ENCODE peak calls at places on chromosomes 3 and 15, in eight cellular contexts. S is BJ, B is GM12864, R is lower leg skin, G is esophagus squamous epithelium, H is IMR-90, U is AG04450, D is OCI-LY7. T is an unnamed sample.

GRCh38 chr15:84702961-84703482 is 12.9 kb downstream of the SEC11A start:
- DNase-seq in D (no peak), R (no peak), B (no peak), U (no peak), G (no peak), S (no peak), H (peak), T (no peak)

GRCh38 chr3:69161587-69162196 is 39.3 kb upstream of the LMOD3 start:
- DNase-seq in U (peak), G (no peak), D (peak), B (peak), S (no peak), H (peak), R (no peak), T (peak)

GRCh38 chr15:49370782-49371181 is 52.3 kb upstream of the FGF7 start:
- DNase-seq in R (no peak), H (peak), D (peak), B (no peak), U (no peak), G (no peak), S (no peak), T (no peak)

GRCh38 chr3:47578119-47578630 is 490 bp downstream of the CSPG5 start:
- DNase-seq in S (no peak), U (no peak), G (no peak), D (peak), H (no peak), B (no peak), R (peak), T (peak)

GRCh38 chr3:170418422-170419300 is at the start of gene CLDN11:
- DNase-seq in S (no peak), H (peak), G (no peak), R (no peak), D (no peak), U (peak), B (no peak), T (peak)

GRCh38 chr3:70550723-70551319 is 238.4 kb upstream of the MDFIC2 start:
- DNase-seq in R (peak), B (peak), U (no peak), H (peak), D (peak), S (no peak), G (no peak), T (peak)

GRCh38 chr3:118641608-118642007 is 393.0 kb downstream of the IGSF11 start:
- DNase-seq in B (no peak), S (no peak), G (no peak), D (peak), R (no peak), H (no peak), U (no peak), T (no peak)

GRCh38 chr3:77081240-77081661 is 41.4 kb downstream of the ROBO2 start:
- DNase-seq in B (no peak), H (peak), U (peak), S (peak), R (no peak), D (no peak), G (no peak), T (no peak)

GRCh38 chr3:124800511-124801374 is 70.5 kb downstream of the UMPS start:
- DNase-seq in S (no peak), D (no peak), B (no peak), U (no peak), R (no peak), H (peak), G (no peak), T (no peak)

GRCh38 chr3:17320266-17320665 is 422.2 kb downstream of the TBC1D5 start:
- DNase-seq in R (no peak), S (no peak), U (no peak), B (no peak), G (no peak), H (peak), D (no peak), T (no peak)

GRCh38 chr3:184738982-184739381 is 27.1 kb upstream of the MAGEF1 start:
- DNase-seq in H (no peak), S (no peak), R (peak), G (no peak), D (no peak), U (no peak), B (no peak), T (no peak)

GRCh38 chr3:156349111-156349510 is 205.8 kb downstream of the SSR3 start:
- DNase-seq in H (no peak), R (no peak), B (no peak), G (no peak), S (no peak), D (no peak), U (no peak), T (no peak)

GRCh38 chr3:42503251-42503924 is 945 bp downstream of the VIPR1 start:
- DNase-seq in G (no peak), D (no peak), B (no peak), R (peak), H (no peak), U (no peak), S (no peak), T (no peak)

GRCh38 chr15:63597033-63597790 is at the start of gene FBXL22:
- DNase-seq in R (no peak), D (no peak), G (no peak), B (no peak), S (no peak), H (peak), U (peak), T (no peak)

GRCh38 chr15:76235186-76235826 is 76.0 kb downstream of the ETFA start:
- DNase-seq in D (peak), H (peak), U (peak), S (peak), R (no peak), B (peak), G (no peak), T (peak)

GRCh38 chr3:184788751-184789150 is 23.2 kb upstream of the VPS8 start:
- DNase-seq in B (no peak), H (no peak), D (no peak), G (no peak), R (no peak), S (no peak), U (no peak), T (no peak)

GRCh38 chr15:68704496-68705021 is 116.1 kb downstream of the ANP32A start:
- DNase-seq in H (peak), B (no peak), U (no peak), R (no peak), S (no peak), D (no peak), G (no peak), T (no peak)

GRCh38 chr3:23761440-23761896 is 44.3 kb upstream of the UBE2E1 start:
- DNase-seq in D (peak), B (no peak), R (no peak), S (no peak), G (no peak), H (peak), U (no peak), T (peak)

GRCh38 chr15:100200287-100200772 is 141.4 kb downstream of the ADAMTS17 start:
- DNase-seq in B (no peak), D (no peak), S (no peak), R (peak), G (no peak), H (no peak), U (no peak), T (no peak)

GRCh38 chr3:55474213-55474632 is 12.9 kb downstream of the WNT5A start:
- DNase-seq in R (no peak), B (no peak), U (no peak), D (no peak), S (no peak), G (no peak), H (no peak), T (no peak)

GRCh38 chr3:186990878-186991308 is 60.6 kb downstream of the ST6GAL1 start:
- DNase-seq in D (no peak), G (no peak), R (no peak), H (peak), B (no peak), U (no peak), S (no peak), T (no peak)

GRCh38 chr15:89041507-89041906 is 46.7 kb upstream of the ABHD2 start:
- DNase-seq in B (no peak), H (no peak), R (peak), G (no peak), S (no peak), D (no peak), U (no peak), T (no peak)

GRCh38 chr3:148857321-148857720 is 7.8 kb upstream of the CPA3 start:
- DNase-seq in B (no peak), H (no peak), U (no peak), G (no peak), D (no peak), S (no peak), R (no peak), T (no peak)

GRCh38 chr3:155741081-155741480 is 3.8 kb downstream of the PLCH1 start:
- DNase-seq in G (no peak), D (no peak), S (no peak), U (no peak), R (no peak), B (no peak), H (no peak), T (no peak)

GRCh38 chr15:73517566-73517965 is 74.6 kb downstream of the REC114 start:
- DNase-seq in D (no peak), U (no peak), G (no peak), S (no peak), R (no peak), H (no peak), B (no peak), T (no peak)

GRCh38 chr3:159892171-159892791 is 96.4 kb upstream of the IL12A start:
- DNase-seq in B (no peak), U (no peak), G (no peak), D (no peak), S (no peak), H (no peak), R (no peak), T (no peak)

GRCh38 chr3:68866157-68866556 is 66.2 kb downstream of the TAFA4 start:
- DNase-seq in D (no peak), H (no peak), B (no peak), R (no peak), G (no peak), S (no peak), U (no peak), T (no peak)

GRCh38 chr3:129173725-129174124 is 10.0 kb downstream of the CNBP start:
- DNase-seq in R (no peak), G (no peak), H (no peak), D (no peak), B (no peak), U (no peak), S (no peak), T (no peak)

GRCh38 chr3:48919215-48920138 is 835 bp downstream of the ARIH2 start:
- DNase-seq in U (no peak), R (peak), H (peak), B (peak), G (no peak), S (no peak), D (peak), T (peak)

DNA sequence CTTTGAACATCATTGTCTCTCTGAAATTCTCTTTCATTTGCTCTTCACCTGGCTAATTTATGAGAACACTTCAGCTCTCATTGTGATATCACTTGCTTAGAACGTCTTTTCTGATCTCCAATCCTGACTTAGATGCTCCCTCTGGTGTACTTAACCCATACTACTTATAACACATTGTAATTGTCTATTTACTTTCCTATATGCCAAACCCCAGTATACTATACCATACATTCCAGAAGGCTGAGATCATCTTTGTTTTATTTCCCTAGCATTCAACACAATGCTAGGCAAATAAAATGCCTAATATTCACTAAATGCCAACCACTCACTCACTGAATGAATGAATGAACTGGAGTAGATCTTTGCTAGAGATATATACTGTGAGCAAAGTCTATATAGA is 27.0 kb upstream of the PEX5L start:
- DNase-seq in D (peak), U (no peak), G (no peak), H (no peak), S (no peak), B (no peak), R (no peak), T (no peak)
- TF ChIP-seq CTCF in D (peak), U (no peak), G (no peak), H (no peak), S (no peak), B (no peak), R (no peak), T (no peak)

GRCh38 chr3:116517308-116517707 is 72.0 kb upstream of the LSAMP start:
- DNase-seq in B (no peak), U (no peak), H (peak), S (no peak), G (no peak), R (no peak), D (peak), T (peak)
- TF ChIP-seq CTCF in B (peak), U (peak), H (no peak), S (no peak), G (no peak), R (no peak), D (peak), T (peak)

GRCh38 chr15:33963831-33964664 is 4.2 kb upstream of the CHRM5 start:
- DNase-seq in B (peak), U (no peak), G (no peak), S (no peak), D (peak), H (peak), R (no peak), T (peak)
- TF ChIP-seq CTCF in B (peak), U (peak), G (peak), S (peak), D (peak), H (peak), R (no peak), T (peak)

GRCh38 chr15:26890451-26890850 is 23.6 kb downstream of the GABRA5 start:
- DNase-seq in R (no peak), U (no peak), S (no peak), B (no peak), H (no peak), G (no peak), D (no peak), T (no peak)

GRCh38 chr15:26890988-26891387 is 24.1 kb downstream of the GABRA5 start:
- DNase-seq in B (no peak), U (no peak), S (no peak), G (no peak), R (peak), D (no peak), H (no peak), T (no peak)

GRCh38 chr15:26892678-26893077 is 25.8 kb downstream of the GABRA5 start:
- DNase-seq in U (no peak), S (no peak), B (no peak), D (no peak), H (no peak), R (peak), G (no peak), T (no peak)

GRCh38 chr15:26892119-26892518 is 25.3 kb downstream of the GABRA5 start:
- DNase-seq in G (no peak), S (no peak), R (peak), H (no peak), B (no peak), U (no peak), D (no peak), T (no peak)

DNA sequence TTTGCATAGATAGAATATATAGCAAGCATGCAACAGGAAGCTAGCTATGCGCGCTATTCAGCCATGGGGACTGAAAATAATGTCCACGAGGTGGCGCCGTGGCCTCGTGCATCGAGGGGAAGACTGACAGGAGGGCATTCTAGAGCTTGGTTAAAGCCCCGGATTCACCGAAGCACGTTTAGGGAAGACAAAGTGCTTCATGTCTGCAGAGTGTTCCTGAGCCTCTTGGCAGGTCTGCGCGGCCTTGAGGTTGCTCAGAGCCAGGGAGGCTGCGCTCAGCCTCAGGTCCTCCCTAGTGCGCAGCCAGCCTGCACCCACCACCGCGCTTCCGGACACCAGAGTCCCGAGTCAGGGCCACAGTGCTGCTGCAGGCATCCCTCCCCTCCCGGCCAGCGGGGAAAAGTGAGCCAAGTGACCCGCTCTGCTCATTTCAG is 24.6 kb downstream of the GABRA5 start:
- DNase-seq in U (no peak), S (no peak), R (peak), B (no peak), H (peak), G (no peak), D (peak), T (peak)
- TF ChIP-seq CTCF in U (peak), S (peak), R (no peak), B (peak), H (peak), G (peak), D (peak), T (peak)

DNA sequence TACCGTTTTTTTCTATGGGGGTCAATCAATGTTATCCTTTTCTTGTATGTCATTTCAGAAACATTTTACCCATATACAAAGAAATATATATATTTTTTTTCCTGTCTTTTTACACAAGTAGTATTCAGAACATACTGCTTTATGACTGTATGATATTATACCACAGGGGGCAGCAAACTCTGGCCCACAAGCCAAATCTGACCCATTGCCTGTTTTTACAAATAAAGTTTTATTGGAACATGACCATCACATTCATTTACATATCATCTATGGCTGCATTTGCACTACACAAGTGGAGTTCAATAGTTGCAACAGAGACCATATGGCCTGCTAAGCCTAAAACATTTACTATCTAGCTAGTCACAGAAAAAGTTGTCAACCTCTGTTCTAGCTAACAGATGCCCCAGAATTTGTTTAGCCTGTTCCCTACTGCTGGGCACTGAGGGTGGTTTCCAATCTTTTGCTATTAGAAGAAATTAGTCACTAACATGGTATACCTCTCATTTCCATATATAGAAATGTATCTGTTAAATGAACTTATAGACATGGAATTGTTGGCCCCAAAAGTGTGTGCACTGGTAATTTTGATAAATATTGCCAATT is 57.7 kb downstream of the BFSP2 start:
- DNase-seq in G (no peak), D (peak), U (no peak), R (no peak), S (no peak), H (no peak), B (no peak), T (no peak)
- TF ChIP-seq CTCF in G (no peak), D (peak), U (peak), R (no peak), S (no peak), H (peak), B (peak), T (no peak)

GRCh38 chr3:8705575-8705974 is 28.0 kb upstream of the CAV3 start:
- DNase-seq in S (no peak), B (no peak), D (no peak), G (no peak), U (no peak), R (no peak), H (no peak), T (no peak)

GRCh38 chr3:8702560-8702959 is 31.0 kb upstream of the CAV3 start:
- DNase-seq in U (no peak), H (no peak), S (no peak), G (no peak), D (peak), R (no peak), B (no peak), T (peak)
- TF ChIP-seq CTCF in U (peak), H (peak), S (peak), G (no peak), D (peak), R (no peak), B (peak), T (no peak)

DNA sequence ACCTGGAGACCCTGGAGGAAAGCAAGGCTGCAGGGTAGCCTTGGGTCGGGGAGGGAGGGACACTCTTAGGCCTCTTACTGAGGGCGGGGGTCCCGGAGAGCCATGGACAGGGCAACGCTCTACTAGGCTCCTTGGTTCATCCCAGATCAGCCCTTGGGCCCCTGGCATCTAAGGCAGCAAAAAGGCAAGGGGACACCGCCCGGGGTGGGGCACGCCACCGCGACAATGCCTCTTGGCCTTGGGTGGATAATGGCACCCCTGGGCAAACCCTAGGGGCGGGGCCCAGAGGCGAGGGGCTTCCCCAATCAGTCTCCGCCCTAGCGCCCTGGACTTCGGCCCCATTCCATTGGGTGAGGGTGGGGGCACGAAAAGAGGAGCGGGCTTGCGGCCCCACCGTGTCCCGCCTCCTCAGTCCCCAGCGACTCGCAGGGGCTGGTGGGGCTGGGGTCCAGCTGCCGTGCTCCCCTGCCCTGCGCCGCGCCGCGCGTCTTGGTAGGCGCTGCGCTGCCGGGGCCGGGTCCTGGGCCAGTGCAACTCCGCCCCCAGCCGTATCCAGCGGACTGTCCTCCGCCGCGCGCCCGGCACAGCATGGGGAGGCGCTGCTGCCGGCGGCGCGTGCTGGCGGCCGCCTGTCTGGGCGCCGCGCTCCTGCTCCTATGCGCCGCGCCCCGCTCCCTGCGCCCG is at the start of gene CHST13:
- DNase-seq in H (peak), S (no peak), B (no peak), G (no peak), R (no peak), D (no peak), U (no peak), T (no peak)
- TF ChIP-seq CTCF in H (no peak), S (no peak), B (no peak), G (no peak), R (no peak), D (no peak), U (no peak), T (no peak)

GRCh38 chr3:38657369-38657768 is 7.9 kb upstream of the SCN5A start:
- DNase-seq in S (no peak), U (no peak), R (no peak), G (no peak), B (no peak), D (no peak), H (no peak), T (no peak)

GRCh38 chr3:38658886-38659285 is 9.4 kb upstream of the SCN5A start:
- DNase-seq in B (no peak), S (no peak), G (no peak), H (no peak), U (no peak), D (no peak), R (no peak), T (no peak)

DNA sequence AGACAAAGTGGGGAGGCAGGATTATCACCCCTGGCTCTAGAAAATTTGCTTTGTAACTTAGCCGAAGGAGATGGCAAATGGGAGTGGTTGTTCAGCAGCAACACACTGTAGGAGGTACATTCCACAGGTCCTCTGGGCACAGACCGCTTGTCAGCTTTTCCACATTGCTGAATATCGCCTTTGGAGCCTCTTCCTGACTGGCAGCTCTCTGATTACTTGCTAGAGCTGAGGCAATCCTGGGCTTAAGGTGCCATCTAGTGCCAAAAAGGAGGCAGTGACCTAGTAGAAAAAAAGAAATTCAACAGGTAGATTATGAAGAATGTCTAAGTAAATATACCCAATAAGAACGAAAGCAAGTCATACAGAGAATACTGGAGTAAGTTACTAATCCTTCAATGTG is 13.1 kb upstream of the SCN5A start:
- DNase-seq in G (no peak), D (peak), S (no peak), B (no peak), R (no peak), H (peak), U (no peak), T (no peak)
- TF ChIP-seq CTCF in G (no peak), D (peak), S (peak), B (peak), R (no peak), H (peak), U (peak), T (no peak)